ENCODE peak calls at places on chromosomes 4 and X, in four cellular contexts. V is stomach, X is prostate gland, L is uterus. K is an unnamed sample.

GRCh38 chr4:8762356-8762755 is 109.3 kb downstream of the HMX1 start:
- DNase-seq in V (no peak), X (no peak), L (no peak), K (no peak)

GRCh38 chr4:81896936-81897335 is 425.2 kb upstream of the RASGEF1B start:
- DNase-seq in V (no peak), X (no peak), L (no peak), K (no peak)

GRCh38 chrX:115952417-115953092 is 218.0 kb upstream of the AGTR2 start:
- DNase-seq in V (no peak), X (no peak), L (no peak), K (no peak)

GRCh38 chr4:174259580-174259979 is 23.9 kb downstream of the FBXO8 start:
- DNase-seq in V (no peak), X (no peak), L (no peak), K (no peak)

GRCh38 chr4:45831692-45832091 is 292.2 kb downstream of the GABRG1 start:
- DNase-seq in V (no peak), X (no peak), L (no peak), K (no peak)

GRCh38 chr4:62644372-62644771 is 1444.2 kb downstream of the ADGRL3 start:
- DNase-seq in V (no peak), X (no peak), L (no peak), K (peak; percentile 65)

GRCh38 chr4:8007581-8007980 is 67.9 kb upstream of the AFAP1 start:
- DNase-seq in V (no peak), X (no peak), L (no peak), K (no peak)

GRCh38 chr4:88280228-88280795 is 4.0 kb downstream of the PPM1K start:
- DNase-seq in V (no peak), X (no peak), L (no peak), K (no peak)

GRCh38 chrX:9609987-9610386 is 145.1 kb downstream of the TBL1X start:
- DNase-seq in V (no peak), X (no peak), L (no peak), K (no peak)

GRCh38 chr4:6892190-6892908 is 17.3 kb upstream of the TBC1D14 start:
- DNase-seq in V (peak; percentile 48), X (peak; percentile 36), L (peak; percentile 34), K (peak; percentile 46)
- TF ChIP-seq POLR2A in V (no peak), X (no peak), L (no peak), K (no peak)

GRCh38 chr4:978957-979701 is 5.8 kb upstream of the DGKQ start:
- DNase-seq in V (no peak), X (no peak), L (no peak), K (no peak)
- H3K4me3 ChIP-seq in V (no peak overlapping the region), X (no peak overlapping the region), L (no peak overlapping the region), K (no peak overlapping the region)

DNA sequence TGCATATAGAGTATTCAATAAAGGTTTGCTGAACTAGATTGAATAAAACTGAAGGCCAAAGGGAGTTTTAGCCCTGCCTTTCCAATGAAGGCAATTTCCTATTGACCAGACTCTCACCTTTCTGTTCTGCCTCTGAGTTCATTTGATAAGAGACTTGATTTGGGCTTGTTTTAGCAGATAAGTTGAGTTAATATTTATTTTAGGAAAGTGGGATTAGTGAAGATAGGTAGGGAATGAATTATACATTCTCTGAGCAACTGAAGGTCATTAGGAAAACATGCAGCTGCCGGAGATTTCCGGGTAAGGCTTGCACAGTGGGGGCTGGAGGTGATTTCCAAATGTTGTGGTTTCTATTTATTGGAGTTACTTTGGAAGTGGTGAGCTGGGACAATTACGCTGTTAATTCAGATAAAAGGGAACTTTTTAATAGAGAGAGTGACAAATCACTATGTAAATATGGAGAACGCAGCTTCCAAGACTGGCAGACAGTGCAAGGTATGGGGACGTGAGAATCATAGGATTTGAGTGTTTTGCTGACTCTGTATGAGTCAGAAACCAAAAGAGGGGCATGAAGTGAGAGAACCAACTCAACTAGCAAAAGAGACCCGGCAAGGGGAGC is 553.6 kb upstream of the BOD1L1 start:
- DNase-seq in V (peak; percentile 38), X (peak; percentile 9), L (no peak), K (no peak)
- H3K4me1 ChIP-seq in V (peaks cover 20% of the 10 kb centered on the region), X (no peaks in the 10 kb centered on the region), L (no peaks in the 10 kb centered on the region), K (no peaks in the 10 kb centered on the region)

DNA sequence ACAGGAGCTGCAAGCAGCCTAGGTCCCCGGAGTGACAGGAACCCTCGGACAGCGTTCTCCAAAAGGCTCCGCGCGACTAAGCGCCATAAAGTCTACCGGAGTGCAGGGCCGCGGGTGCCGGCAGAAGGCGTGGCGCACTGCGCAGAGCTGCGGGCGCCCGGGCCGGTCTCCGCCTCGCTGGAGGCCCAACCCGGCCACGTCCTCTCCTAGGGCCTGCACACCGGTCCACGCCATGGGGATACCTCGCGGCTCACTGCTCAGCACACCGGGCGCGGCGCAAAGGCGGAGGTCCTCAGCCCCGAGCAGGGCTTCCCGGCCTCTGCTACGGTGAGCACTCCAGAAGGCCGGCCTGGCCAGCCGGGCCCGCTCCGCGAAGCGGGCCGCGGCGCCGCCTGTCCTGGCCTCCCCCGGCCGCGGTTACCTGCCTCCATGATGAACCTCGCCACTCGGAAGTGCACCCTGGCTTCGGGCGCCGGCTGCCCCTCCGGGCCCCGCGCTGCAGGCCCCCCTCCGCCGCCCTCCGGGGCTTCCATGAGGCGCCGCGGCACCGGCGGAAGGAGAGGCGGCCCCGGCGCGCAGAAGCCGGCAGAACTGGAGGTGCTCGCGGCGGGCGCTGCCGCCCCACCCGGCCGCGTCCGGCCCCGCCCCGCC is at the start of gene CCNQ:
- DNase-seq in V (peak; percentile 30), X (no peak), L (no peak), K (no peak)
- TF ChIP-seq POLR2A in V (no peak), X (no peak), L (peak; percentile 20), K (no peak)

GRCh38 chrX:41265615-41266014 is 68.3 kb upstream of the DDX3X start:
- DNase-seq in V (no peak), X (no peak), L (peak; percentile 64), K (peak; percentile 18)
- H3K4me3 ChIP-seq in V (no peak overlapping the region), X (no peak overlapping the region), L (peak overlapping the region; percentile 6), K (no peak overlapping the region)

K was measured in testis.